ENCODE peak calls at places on chromosomes 13 and 19, in nine cellular contexts. U is psoas muscle; Y is uterus; W is endothelial cell of umbilical vein; H is fibroblast of lung; T is Peyer's patch; B is suprapubic skin; X is CD8-positive, alpha-beta T cell; O is RWPE2. L is an unnamed sample. For H3K4me1 and H3K27me3, the result is how much of the 10 kb centered on the place peaks cover.

GRCh38 chr19:43510713-43511112 is 6.2 kb upstream of the PHLDB3 start:
- DNase-seq in U (no peak), Y (no peak), W (no peak), H (no peak), T (no peak), B (no peak), X (no peak), O (no peak), L (no peak)

GRCh38 chr19:31448221-31448657 is 99.0 kb upstream of the TSHZ3 start:
- DNase-seq in U (peak), Y (peak), W (no peak), H (peak), T (peak), B (peak), X (no peak), O (no peak), L (no peak)

GRCh38 chr13:66992183-66992582 is 238.0 kb downstream of the PCDH9 start:
- DNase-seq in U (no peak), Y (no peak), W (peak), H (peak), T (no peak), B (no peak), X (no peak), O (no peak), L (no peak)

GRCh38 chr13:73429691-73430090 is 370.9 kb downstream of the KLF5 start:
- DNase-seq in U (no peak), Y (no peak), W (no peak), H (peak), T (no peak), B (no peak), X (no peak), O (no peak), L (no peak)

GRCh38 chr19:29841209-29841558 is 29.4 kb downstream of the CCNE1 start:
- DNase-seq in U (peak), Y (no peak), W (no peak), H (no peak), T (no peak), B (no peak), X (no peak), O (no peak), L (no peak)

GRCh38 chr19:42563352-42564210 is 31.1 kb downstream of the CEACAM8 start:
- DNase-seq in U (no peak), Y (no peak), W (peak), H (peak), T (no peak), B (no peak), X (no peak), O (no peak), L (no peak)

GRCh38 chr13:73740681-73741080 is 393.5 kb downstream of the KLF12 start:
- DNase-seq in U (no peak), Y (no peak), W (no peak), H (peak), T (no peak), B (no peak), X (no peak), O (no peak), L (no peak)

GRCh38 chr19:55118401-55118991 is 1.1 kb upstream of the PPP1R12C start:
- DNase-seq in U (peak), Y (peak), W (no peak), H (no peak), T (no peak), B (no peak), X (no peak), O (no peak), L (no peak)

GRCh38 chr13:45332831-45333219 is 8.2 kb downstream of the TPT1 start:
- DNase-seq in U (no peak), Y (no peak), W (no peak), H (no peak), T (no peak), B (no peak), X (no peak), O (no peak), L (no peak)

GRCh38 chr19:37317403-37318209 is 53.3 kb upstream of the ZNF527 start:
- DNase-seq in U (peak), Y (peak), W (peak), H (peak), T (peak), B (peak), X (peak), O (peak), L (peak)

GRCh38 chr19:46350029-46350757 is 3.3 kb downstream of the PPP5C start:
- DNase-seq in U (no peak), Y (no peak), W (no peak), H (no peak), T (no peak), B (no peak), X (no peak), O (no peak), L (no peak)
- H3K4me1 ChIP-seq in U (under half), Y (under half), W (under half), H (under half), T (half or more), B (half or more), X (half or more), O (under half), L (under half)

DNA sequence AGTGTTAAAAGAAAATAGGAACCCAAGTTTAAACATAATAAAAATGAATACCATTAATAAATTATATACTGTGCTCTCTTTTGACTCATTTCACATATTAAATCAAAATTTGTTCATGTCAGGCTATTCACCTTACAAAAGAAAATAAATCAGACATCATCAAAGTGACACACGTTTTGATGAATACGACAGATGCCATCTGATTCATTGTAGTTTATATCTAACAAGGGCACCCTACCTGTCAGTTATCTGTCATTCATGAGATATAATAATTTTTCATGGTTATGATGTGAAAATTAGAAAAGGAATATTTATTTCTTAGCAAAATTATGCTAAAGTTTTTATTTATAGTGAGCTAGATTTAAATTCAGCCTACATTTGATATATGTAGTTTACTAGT is 188.1 kb upstream of the PCDH17 start:
- DNase-seq in U (no peak), Y (no peak), W (no peak), H (no peak), T (no peak), B (no peak), X (no peak), O (no peak), L (no peak)
- H3K27me3 ChIP-seq in U (under half), Y (under half), W (under half), H (under half), T (under half), B (under half), X (under half), O (under half), L (under half)

DNA sequence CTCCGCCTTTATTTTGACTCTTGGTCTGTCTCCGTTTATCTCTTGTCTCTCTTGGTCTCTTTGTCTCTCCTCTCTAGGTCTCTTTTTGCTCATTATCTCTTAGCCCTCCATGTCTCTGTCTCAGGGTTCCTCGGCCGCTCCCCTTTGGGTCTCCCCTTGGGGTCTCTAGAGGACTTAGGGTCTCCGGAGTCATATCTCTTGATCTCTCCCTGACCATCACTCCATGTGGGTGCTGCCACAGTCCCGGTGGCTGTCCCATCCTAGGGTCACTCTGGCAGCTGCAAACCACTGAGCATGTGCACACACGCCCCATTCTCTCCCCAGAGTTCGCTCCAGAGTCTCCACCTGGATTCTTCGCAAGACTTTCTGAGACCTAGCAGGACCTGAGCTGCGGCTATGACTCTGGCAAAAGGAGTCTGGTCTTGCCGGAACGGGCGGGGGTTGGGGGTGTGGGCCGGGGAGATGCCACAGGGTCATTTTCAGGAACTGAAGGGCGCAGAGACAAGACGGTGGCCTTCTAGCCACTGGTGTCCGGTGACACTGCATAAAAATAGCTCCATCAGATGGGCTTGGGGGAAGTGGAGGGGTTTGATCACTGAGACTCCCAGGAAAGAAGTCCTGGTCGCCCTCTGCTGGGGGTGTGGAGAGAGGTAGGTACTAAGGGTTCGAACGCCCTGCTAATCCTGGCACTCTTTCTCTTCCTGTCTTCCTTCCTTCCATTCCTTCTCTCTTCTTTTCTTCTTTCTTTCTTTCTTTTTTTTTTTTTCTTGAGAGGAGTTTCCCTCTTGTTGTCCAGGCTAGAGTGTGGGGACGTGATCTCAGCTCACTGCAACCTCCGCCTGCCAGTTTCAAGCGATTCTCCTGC is 1.2 kb upstream of the KCNA7 start:
- DNase-seq in U (peak), Y (no peak), W (no peak), H (no peak), T (no peak), B (no peak), X (no peak), O (no peak), L (no peak)
- TF ChIP-seq CTCF in U (peak), Y (no peak), W (no peak), H (peak), T (no peak), B (no peak), X (no peak), O (no peak), L (no peak)

GRCh38 chr13:41694902-41695301 is 237.6 kb downstream of the RGCC start:
- DNase-seq in U (peak), Y (peak), W (peak), H (peak), T (no peak), B (peak), X (no peak), O (peak), L (peak)
- H3K4me1 ChIP-seq in U (under half), Y (under half), W (under half), H (under half), T (under half), B (under half), X (under half), O (under half), L (under half)

DNA sequence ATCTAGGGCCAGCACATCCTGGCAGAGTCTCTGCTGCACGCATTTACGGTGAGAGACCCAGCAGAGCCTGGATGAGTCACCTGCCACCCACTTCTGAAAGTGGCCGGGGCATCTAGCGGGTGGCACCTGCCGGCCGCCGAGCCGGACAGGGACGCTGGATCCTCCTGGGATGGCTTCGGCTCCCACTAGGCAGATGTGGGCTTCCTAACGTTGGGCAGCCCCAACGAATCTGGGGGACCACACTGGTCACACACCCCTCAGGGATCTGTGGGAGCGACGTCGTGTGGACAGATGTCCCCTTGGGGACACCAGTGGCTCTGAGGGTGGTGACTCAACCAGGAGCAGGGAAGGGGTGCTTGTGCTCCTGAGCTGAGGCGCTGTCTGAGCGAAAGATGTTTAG is 32.2 kb downstream of the TMEM255B start:
- DNase-seq in U (no peak), Y (no peak), W (no peak), H (no peak), T (peak), B (no peak), X (no peak), O (no peak), L (no peak)
- H3K27me3 ChIP-seq in U (under half), Y (under half), W (under half), H (under half), T (under half), B (under half), X (under half), O (under half), L (under half)

GRCh38 chr19:4660181-4660791 is 9.9 kb downstream of the MYDGF start:
- DNase-seq in U (no peak), Y (no peak), W (peak), H (no peak), T (no peak), B (no peak), X (no peak), O (no peak), L (no peak)
- TF ChIP-seq CTCF in U (peak), Y (no peak), W (peak), H (no peak), T (peak), B (no peak), X (no peak), O (peak), L (no peak)